ENCODE peak calls at places on chromosomes 16 and 17, in six cellular contexts. One of them, this sample, is unnamed.

GRCh38 chr16:19410435-19411153 is 7.1 kb upstream of the TMC5 start:
- DNase-seq in neural crest cell: peak; percentile 45
- DNase-seq in AG04449: no peak
- DNase-seq in HFFc6: no peak
- DNase-seq in cardiac muscle cell: peak; percentile 64
- DNase-seq in neural progenitor cell: peak; percentile 82
- DNase-seq in this sample: no peak

GRCh38 chr16:71407731-71408130 is 34.1 kb downstream of the TLE7 start:
- DNase-seq in neural crest cell: no peak
- DNase-seq in AG04449: no peak
- DNase-seq in HFFc6: no peak
- DNase-seq in cardiac muscle cell: no peak
- DNase-seq in neural progenitor cell: no peak
- DNase-seq in this sample: no peak

GRCh38 chr17:2063306-2064146 is 8.6 kb downstream of the HIC1 start:
- DNase-seq in neural crest cell: no peak
- DNase-seq in AG04449: no peak
- DNase-seq in HFFc6: no peak
- DNase-seq in cardiac muscle cell: no peak
- DNase-seq in neural progenitor cell: no peak
- DNase-seq in this sample: no peak

GRCh38 chr17:64358261-64358788 is 32.3 kb downstream of the PECAM1 start:
- DNase-seq in neural crest cell: no peak
- DNase-seq in AG04449: no peak
- DNase-seq in HFFc6: no peak
- DNase-seq in cardiac muscle cell: no peak
- DNase-seq in neural progenitor cell: no peak
- DNase-seq in this sample: peak; percentile 18

GRCh38 chr17:78689029-78689428 is 93.0 kb downstream of the CYTH1 start:
- DNase-seq in neural crest cell: no peak
- DNase-seq in AG04449: no peak
- DNase-seq in HFFc6: no peak
- DNase-seq in cardiac muscle cell: no peak
- DNase-seq in neural progenitor cell: no peak
- DNase-seq in this sample: no peak

GRCh38 chr16:88064011-88064888 is 113.0 kb downstream of the BANP start:
- DNase-seq in neural crest cell: no peak
- DNase-seq in AG04449: no peak
- DNase-seq in HFFc6: no peak
- DNase-seq in cardiac muscle cell: no peak
- DNase-seq in neural progenitor cell: no peak
- DNase-seq in this sample: peak; percentile 75

GRCh38 chr17:77404812-77405581 is 264.2 kb downstream of the SEC14L1 start:
- DNase-seq in neural crest cell: no peak
- DNase-seq in AG04449: peak; percentile 33
- DNase-seq in HFFc6: peak; percentile 73
- DNase-seq in cardiac muscle cell: no peak
- DNase-seq in neural progenitor cell: no peak
- DNase-seq in this sample: no peak

GRCh38 chr16:50719401-50720337 is 22.2 kb upstream of the CYLD start:
- DNase-seq in neural crest cell: no peak
- DNase-seq in AG04449: no peak
- DNase-seq in HFFc6: no peak
- DNase-seq in cardiac muscle cell: no peak
- DNase-seq in neural progenitor cell: no peak
- DNase-seq in this sample: no peak

GRCh38 chr16:46715769-46716305 is 26.4 kb downstream of the ORC6 start:
- DNase-seq in neural crest cell: no peak
- DNase-seq in AG04449: no peak
- DNase-seq in HFFc6: no peak
- DNase-seq in cardiac muscle cell: no peak
- DNase-seq in neural progenitor cell: no peak
- DNase-seq in this sample: no peak

GRCh38 chr17:7014261-7014994 is 2.0 kb downstream of the RNASEK start:
- DNase-seq in neural crest cell: peak; percentile 95
- DNase-seq in AG04449: peak; percentile 73
- DNase-seq in HFFc6: peak; percentile 97
- DNase-seq in cardiac muscle cell: peak; percentile 98
- DNase-seq in neural progenitor cell: peak; percentile 99
- DNase-seq in this sample: peak; percentile 100

GRCh38 chr17:36463916-36464764 is 22.3 kb upstream of the ZNHIT3 start:
- DNase-seq in neural crest cell: peak; percentile 73
- DNase-seq in AG04449: no peak
- DNase-seq in HFFc6: peak; percentile 60
- DNase-seq in cardiac muscle cell: peak; percentile 85
- DNase-seq in neural progenitor cell: peak; percentile 98
- DNase-seq in this sample: no peak

GRCh38 chr16:78005881-78006280 is 16.5 kb upstream of the CLEC3A start:
- DNase-seq in neural crest cell: peak; percentile 5
- DNase-seq in AG04449: no peak
- DNase-seq in HFFc6: no peak
- DNase-seq in cardiac muscle cell: peak; percentile 4
- DNase-seq in neural progenitor cell: peak; percentile 24
- DNase-seq in this sample: no peak
- TF ChIP-seq CTCF in neural crest cell: peak; percentile 26
- TF ChIP-seq CTCF in AG04449: peak; percentile 26
- TF ChIP-seq CTCF in HFFc6: peak; percentile 26
- TF ChIP-seq CTCF in cardiac muscle cell: no peak
- TF ChIP-seq CTCF in neural progenitor cell: peak; percentile 38
- TF ChIP-seq CTCF in this sample: no peak

GRCh38 chr17:51860934-51861561 is 297.5 kb downstream of the CA10 start:
- DNase-seq in neural crest cell: peak; percentile 60
- DNase-seq in AG04449: no peak
- DNase-seq in HFFc6: no peak
- DNase-seq in cardiac muscle cell: peak; percentile 76
- DNase-seq in neural progenitor cell: peak; percentile 83
- DNase-seq in this sample: no peak
- TF ChIP-seq CTCF in neural crest cell: peak; percentile 78
- TF ChIP-seq CTCF in AG04449: peak; percentile 70
- TF ChIP-seq CTCF in HFFc6: peak; percentile 37
- TF ChIP-seq CTCF in cardiac muscle cell: peak; percentile 34
- TF ChIP-seq CTCF in neural progenitor cell: peak; percentile 90
- TF ChIP-seq CTCF in this sample: peak; percentile 81

GRCh38 chr16:57091990-57092785 is at the start of gene CPNE2:
- DNase-seq in neural crest cell: peak; percentile 46
- DNase-seq in AG04449: no peak
- DNase-seq in HFFc6: no peak
- DNase-seq in cardiac muscle cell: peak; percentile 77
- DNase-seq in neural progenitor cell: peak; percentile 83
- DNase-seq in this sample: no peak
- TF ChIP-seq CTCF in neural crest cell: no peak
- TF ChIP-seq CTCF in AG04449: peak; percentile 27
- TF ChIP-seq CTCF in HFFc6: no peak
- TF ChIP-seq CTCF in cardiac muscle cell: no peak
- TF ChIP-seq CTCF in neural progenitor cell: no peak
- TF ChIP-seq CTCF in this sample: no peak

GRCh38 chr16:55655709-55656694 is at the start of gene SLC6A2:
- DNase-seq in neural crest cell: peak; percentile 18
- DNase-seq in AG04449: no peak
- DNase-seq in HFFc6: no peak
- DNase-seq in cardiac muscle cell: peak; percentile 62
- DNase-seq in neural progenitor cell: peak; percentile 82
- DNase-seq in this sample: no peak
- TF ChIP-seq CTCF in neural crest cell: no peak
- TF ChIP-seq CTCF in AG04449: no peak
- TF ChIP-seq CTCF in HFFc6: peak; percentile 27
- TF ChIP-seq CTCF in cardiac muscle cell: no peak
- TF ChIP-seq CTCF in neural progenitor cell: peak; percentile 45
- TF ChIP-seq CTCF in this sample: peak; percentile 34

DNA sequence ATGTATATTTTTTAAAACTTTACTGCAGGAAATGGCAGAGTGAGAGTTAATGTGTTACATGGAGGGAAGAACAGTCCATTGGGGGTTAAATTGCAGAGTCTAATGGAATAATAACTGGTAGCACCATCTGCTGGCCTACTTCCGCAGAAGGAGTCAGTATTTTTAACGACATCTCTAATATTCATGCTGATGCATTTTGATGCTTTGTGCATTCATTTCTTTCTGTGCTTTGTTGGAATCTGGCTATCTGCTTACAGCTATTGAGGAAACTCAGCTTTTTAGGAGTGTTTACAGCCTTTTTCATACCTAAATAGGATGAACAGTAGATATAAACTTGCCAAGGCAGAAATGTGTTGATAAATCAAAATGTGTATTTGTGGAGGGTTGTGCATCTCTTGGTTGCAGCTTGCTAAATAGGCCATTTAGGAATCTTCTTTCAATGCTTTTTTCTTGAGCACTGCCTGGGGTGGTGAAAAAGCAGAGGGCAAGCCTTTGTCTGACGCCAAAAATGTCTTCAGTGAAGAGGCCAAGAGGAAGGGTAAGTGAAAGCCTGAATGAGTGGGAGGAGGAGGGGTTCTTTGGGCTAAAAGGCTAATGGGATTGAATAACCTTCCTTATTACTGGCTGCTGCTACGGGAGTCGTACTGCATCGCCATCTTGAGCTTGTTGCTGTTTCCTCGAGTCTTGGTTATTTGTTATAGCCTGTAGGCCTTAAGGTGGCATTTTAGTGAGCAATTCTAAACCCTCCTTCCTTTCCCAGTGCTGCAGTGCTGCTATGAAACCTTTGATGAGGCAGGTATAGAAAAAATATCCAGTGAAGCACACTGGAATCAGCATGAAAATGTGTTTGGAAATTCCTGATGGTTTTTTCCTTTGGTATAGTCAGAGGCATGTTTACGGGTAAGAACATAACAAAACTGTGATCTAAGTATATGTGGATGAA is 153.3 kb downstream of the CHD9 start:
- DNase-seq in neural crest cell: peak; percentile 53
- DNase-seq in AG04449: peak; percentile 17
- DNase-seq in HFFc6: peak; percentile 78
- DNase-seq in cardiac muscle cell: peak; percentile 89
- DNase-seq in neural progenitor cell: peak; percentile 86
- DNase-seq in this sample: no peak
- TF ChIP-seq CTCF in neural crest cell: peak; percentile 81
- TF ChIP-seq CTCF in AG04449: peak; percentile 53
- TF ChIP-seq CTCF in HFFc6: peak; percentile 79
- TF ChIP-seq CTCF in cardiac muscle cell: peak; percentile 65
- TF ChIP-seq CTCF in neural progenitor cell: peak; percentile 64
- TF ChIP-seq CTCF in this sample: peak; percentile 91

GRCh38 chr16:67865318-67865717 is 7.5 kb upstream of the EDC4 start:
- DNase-seq in neural crest cell: no peak
- DNase-seq in AG04449: no peak
- DNase-seq in HFFc6: peak; percentile 47
- DNase-seq in cardiac muscle cell: peak; percentile 31
- DNase-seq in neural progenitor cell: peak; percentile 61
- DNase-seq in this sample: no peak
- TF ChIP-seq CTCF in neural crest cell: peak; percentile 35
- TF ChIP-seq CTCF in AG04449: peak; percentile 49
- TF ChIP-seq CTCF in HFFc6: peak; percentile 69
- TF ChIP-seq CTCF in cardiac muscle cell: peak; percentile 48
- TF ChIP-seq CTCF in neural progenitor cell: peak; percentile 50
- TF ChIP-seq CTCF in this sample: peak; percentile 61

GRCh38 chr16:89308391-89309333 is 91.2 kb downstream of the ZNF778 start:
- DNase-seq in neural crest cell: no peak
- DNase-seq in AG04449: no peak
- DNase-seq in HFFc6: no peak
- DNase-seq in cardiac muscle cell: peak; percentile 19
- DNase-seq in neural progenitor cell: peak; percentile 56
- DNase-seq in this sample: no peak
- TF ChIP-seq CTCF in neural crest cell: peak; percentile 57
- TF ChIP-seq CTCF in AG04449: peak; percentile 36
- TF ChIP-seq CTCF in HFFc6: peak; percentile 70
- TF ChIP-seq CTCF in cardiac muscle cell: peak; percentile 53
- TF ChIP-seq CTCF in neural progenitor cell: peak; percentile 70
- TF ChIP-seq CTCF in this sample: peak; percentile 73

GRCh38 chr17:81859906-81860755 is at the start of gene P4HB:
- DNase-seq in neural crest cell: peak; percentile 13
- DNase-seq in AG04449: no peak
- DNase-seq in HFFc6: no peak
- DNase-seq in cardiac muscle cell: no peak
- DNase-seq in neural progenitor cell: no peak
- DNase-seq in this sample: peak; percentile 92

GRCh38 chr17:81858170-81858966 is 2.0 kb downstream of the P4HB start:
- DNase-seq in neural crest cell: no peak
- DNase-seq in AG04449: no peak
- DNase-seq in HFFc6: no peak
- DNase-seq in cardiac muscle cell: no peak
- DNase-seq in neural progenitor cell: no peak
- DNase-seq in this sample: peak; percentile 88

GRCh38 chr17:81858967-81859905 is 1.1 kb downstream of the P4HB start:
- DNase-seq in neural crest cell: no peak
- DNase-seq in AG04449: no peak
- DNase-seq in HFFc6: no peak
- DNase-seq in cardiac muscle cell: no peak
- DNase-seq in neural progenitor cell: no peak
- DNase-seq in this sample: no peak

GRCh38 chr17:81863123-81863675 is 2.9 kb upstream of the P4HB start:
- DNase-seq in neural crest cell: no peak
- DNase-seq in AG04449: no peak
- DNase-seq in HFFc6: no peak
- DNase-seq in cardiac muscle cell: no peak
- DNase-seq in neural progenitor cell: no peak
- DNase-seq in this sample: no peak

DNA sequence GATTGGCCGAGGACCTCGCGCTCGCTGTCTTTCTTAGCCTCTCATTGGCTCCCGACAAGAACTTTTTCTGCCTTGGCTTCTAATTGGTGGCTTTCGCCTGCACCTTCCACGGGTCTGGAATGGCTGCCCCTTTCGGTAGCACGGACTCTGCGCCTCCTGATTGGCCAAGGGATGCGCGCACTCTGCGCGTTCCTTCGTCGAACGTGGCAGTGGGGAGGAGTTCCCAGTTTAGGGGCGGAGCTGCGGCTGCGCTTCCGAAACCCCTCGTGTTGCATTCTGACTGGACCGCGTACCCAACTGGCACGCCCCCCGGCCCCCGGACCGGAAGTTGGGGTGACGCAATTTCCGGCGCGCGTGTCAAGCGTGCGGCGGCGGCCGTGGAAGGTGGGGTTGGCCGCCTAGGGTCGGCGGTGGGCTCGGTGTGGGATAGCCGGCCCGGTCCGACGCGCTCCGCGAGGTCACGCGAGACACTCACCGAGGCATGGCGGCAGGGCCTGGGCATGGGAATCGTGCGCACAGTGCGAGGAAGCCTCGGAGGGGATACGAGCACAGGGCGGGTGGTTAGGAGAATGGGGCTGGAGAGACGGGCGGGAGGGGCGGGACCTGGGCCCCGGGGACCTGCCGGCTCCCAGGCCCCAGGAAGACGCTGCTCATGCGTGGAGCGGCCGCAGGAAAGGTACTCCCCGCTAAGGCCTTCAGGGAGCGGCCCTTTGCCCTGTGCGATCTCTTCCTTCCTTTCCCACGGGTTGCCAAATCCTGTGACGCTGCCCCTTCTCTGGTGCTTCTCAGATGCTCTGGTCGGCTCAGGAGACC is 627 bp upstream of the P4HB start:
- DNase-seq in neural crest cell: peak; percentile 97
- DNase-seq in AG04449: peak; percentile 100
- DNase-seq in HFFc6: peak; percentile 100
- DNase-seq in cardiac muscle cell: peak; percentile 100
- DNase-seq in neural progenitor cell: peak; percentile 100
- DNase-seq in this sample: peak; percentile 100
- TF ChIP-seq CTCF in neural crest cell: no peak
- TF ChIP-seq CTCF in AG04449: no peak
- TF ChIP-seq CTCF in HFFc6: no peak
- TF ChIP-seq CTCF in cardiac muscle cell: no peak
- TF ChIP-seq CTCF in neural progenitor cell: no peak
- TF ChIP-seq CTCF in this sample: no peak

GRCh38 chr17:11296994-11297393 is 56.0 kb downstream of the SHISA6 start:
- DNase-seq in neural crest cell: no peak
- DNase-seq in AG04449: no peak
- DNase-seq in HFFc6: no peak
- DNase-seq in cardiac muscle cell: peak; percentile 6
- DNase-seq in neural progenitor cell: peak; percentile 36
- DNase-seq in this sample: no peak
- TF ChIP-seq CTCF in neural crest cell: peak; percentile 68
- TF ChIP-seq CTCF in AG04449: no peak
- TF ChIP-seq CTCF in HFFc6: peak; percentile 55
- TF ChIP-seq CTCF in cardiac muscle cell: no peak
- TF ChIP-seq CTCF in neural progenitor cell: peak; percentile 66
- TF ChIP-seq CTCF in this sample: peak; percentile 73

GRCh38 chr17:42484304-42484703 is 25.6 kb downstream of the ATP6V0A1 start:
- DNase-seq in neural crest cell: no peak
- DNase-seq in AG04449: no peak
- DNase-seq in HFFc6: no peak
- DNase-seq in cardiac muscle cell: no peak
- DNase-seq in neural progenitor cell: no peak
- DNase-seq in this sample: no peak
- TF ChIP-seq CTCF in neural crest cell: no peak
- TF ChIP-seq CTCF in AG04449: no peak
- TF ChIP-seq CTCF in HFFc6: no peak
- TF ChIP-seq CTCF in cardiac muscle cell: no peak
- TF ChIP-seq CTCF in neural progenitor cell: no peak
- TF ChIP-seq CTCF in this sample: no peak